ENCODE peak calls at places on chromosomes 16 and 17, in five cellular contexts. K, T, F, E and N are unnamed samples.

GRCh38 chr17:74337834-74338500 is 11.9 kb downstream of the KIF19 start:
- DNase-seq in E (peak), T (no peak), F (no peak), K (no peak), N (no peak)

GRCh38 chr17:76087531-76087930 is 8.5 kb downstream of the ZACN start:
- DNase-seq in E (no peak), T (no peak), F (no peak), K (no peak), N (peak)

GRCh38 chr16:2178321-2179106 is 17.9 kb downstream of the CASKIN1 start:
- DNase-seq in F (peak), T (no peak), E (no peak), K (no peak), N (no peak)

GRCh38 chr16:66481943-66482390 is 54.9 kb downstream of the BEAN1 start:
- DNase-seq in F (no peak), T (no peak), E (no peak), K (no peak), N (peak)

GRCh38 chr16:88807626-88808453 is 3.9 kb downstream of the APRT start:
- DNase-seq in E (no peak), K (no peak), T (no peak), F (no peak), N (no peak)

GRCh38 chr17:4750606-4751005 is 10.9 kb upstream of the CXCL16 start:
- DNase-seq in E (no peak), K (no peak), F (no peak), T (no peak), N (no peak)

GRCh38 chr16:88868974-88869672 is 2.7 kb upstream of the PABPN1L start:
- DNase-seq in E (no peak), F (no peak), T (no peak), K (no peak), N (no peak)

GRCh38 chr17:78802008-78802407 is 19.9 kb upstream of the CYTH1 start:
- DNase-seq in E (no peak), K (no peak), T (no peak), F (no peak), N (no peak)